ENCODE peak calls at places on chromosomes 2 and 18, in eight cellular contexts. S is cardiac muscle cell, H is ascending aorta, B is colonic mucosa, U is tibial artery, M is spleen, W is pancreas, D is psoas muscle. P is an unnamed sample. For H3K4me1, the result is how much of the 10 kb centered on the place peaks cover.

GRCh38 chr2:108395155-108395554 is 17.4 kb downstream of the SULT1C4 start:
- DNase-seq in S (no peak), H (no peak), B (no peak), W (no peak), U (no peak), D (no peak), M (no peak), P (no peak)

GRCh38 chr2:240997141-240997855 is 1.1 kb upstream of the SNED1 start:
- DNase-seq in D (peak), W (peak), B (peak), M (peak), S (no peak), H (no peak), U (peak), P (peak)

GRCh38 chr2:10768063-10768507 is 44.5 kb downstream of the PDIA6 start:
- DNase-seq in M (peak), S (no peak), B (no peak), U (no peak), D (no peak), W (no peak), H (no peak), P (no peak)

GRCh38 chr2:39405364-39405763 is 31.7 kb downstream of the MAP4K3 start:
- DNase-seq in S (no peak), D (no peak), W (no peak), U (no peak), B (no peak), H (no peak), M (no peak), P (no peak)

GRCh38 chr2:128638741-128639477 is 320.2 kb upstream of the HS6ST1 start:
- DNase-seq in H (no peak), U (no peak), S (no peak), W (peak), B (peak), M (peak), D (no peak), P (no peak)

GRCh38 chr2:232929303-232930123 is 59.4 kb downstream of the SNORC start:
- DNase-seq in W (no peak), D (no peak), B (no peak), M (no peak), S (no peak), U (no peak), H (no peak), P (no peak)

GRCh38 chr18:63085611-63086010 is 234.0 kb downstream of the BCL2 start:
- DNase-seq in M (no peak), B (no peak), S (no peak), H (no peak), U (no peak), D (no peak), W (no peak), P (no peak)

GRCh38 chr18:35289293-35290069 is 548 bp downstream of the ZSCAN30 start:
- DNase-seq in U (no peak), S (peak), M (no peak), W (no peak), D (no peak), B (peak), H (no peak), P (no peak)

GRCh38 chr18:76364282-76365259 is 130.5 kb downstream of the ZNF516 start:
- DNase-seq in B (no peak), S (no peak), M (no peak), D (no peak), H (no peak), W (no peak), U (no peak), P (no peak)

GRCh38 chr2:47869859-47870258 is 36.4 kb downstream of the FBXO11 start:
- DNase-seq in M (no peak), U (no peak), D (no peak), S (no peak), B (no peak), W (no peak), H (no peak), P (no peak)

GRCh38 chr2:164934790-164935466 is 20.4 kb downstream of the SLC38A11 start:
- DNase-seq in W (no peak), M (no peak), D (no peak), B (no peak), S (no peak), U (no peak), H (no peak), P (no peak)

GRCh38 chr2:241443486-241444223 is 64.7 kb downstream of the STK25 start:
- DNase-seq in B (peak), U (no peak), H (no peak), M (peak), S (no peak), W (peak), D (no peak), P (no peak)

GRCh38 chr2:141125432-141125831 is 1005.4 kb downstream of the LRP1B start:
- DNase-seq in S (no peak), D (no peak), H (no peak), U (no peak), B (no peak), M (no peak), W (no peak), P (no peak)

GRCh38 chr2:10441966-10442365 is 6.2 kb downstream of the ODC1 start:
- DNase-seq in U (no peak), M (no peak), S (no peak), B (no peak), D (no peak), H (no peak), W (no peak), P (no peak)

GRCh38 chr2:72770879-72771461 is 54.9 kb downstream of the EXOC6B start:
- DNase-seq in W (peak), M (no peak), B (peak), S (peak), H (no peak), U (peak), D (no peak), P (peak)

GRCh38 chr2:17752281-17752680 is 1.3 kb downstream of the SMC6 start:
- DNase-seq in S (no peak), U (no peak), D (no peak), M (no peak), B (no peak), W (no peak), H (no peak), P (no peak)

GRCh38 chr2:238649936-238650518 is 197.9 kb upstream of the TWIST2 start:
- DNase-seq in M (no peak), W (no peak), B (no peak), U (no peak), S (no peak), H (no peak), D (no peak), P (no peak)

GRCh38 chr18:74155276-74155675 is 7.0 kb downstream of the TIMM21 start:
- DNase-seq in M (no peak), B (no peak), D (no peak), W (no peak), U (no peak), H (no peak), S (no peak), P (no peak)

GRCh38 chr2:136858656-136859055 is 93.3 kb downstream of the THSD7B start:
- DNase-seq in W (no peak), U (no peak), M (no peak), S (no peak), D (no peak), B (no peak), H (no peak), P (no peak)

GRCh38 chr2:206535587-206535986 is 92.3 kb downstream of the ADAM23 start:
- DNase-seq in S (no peak), W (no peak), H (no peak), M (no peak), U (no peak), B (no peak), D (no peak), P (no peak)

GRCh38 chr2:144771348-144771747 is 251.4 kb upstream of the ZEB2 start:
- DNase-seq in M (no peak), H (no peak), W (no peak), U (no peak), D (no peak), S (no peak), B (no peak), P (no peak)

GRCh38 chr2:217327981-217328760 is 468.3 kb upstream of the TNP1 start:
- DNase-seq in U (no peak), H (no peak), S (no peak), B (no peak), M (no peak), D (no peak), W (no peak), P (no peak)

GRCh38 chr2:217326238-217327022 is 466.6 kb upstream of the TNP1 start:
- DNase-seq in B (no peak), S (no peak), D (no peak), H (no peak), W (no peak), U (no peak), M (no peak), P (no peak)

GRCh38 chr2:217325810-217326209 is 465.9 kb upstream of the TNP1 start:
- DNase-seq in S (peak), B (no peak), W (no peak), M (no peak), H (no peak), U (no peak), D (no peak), P (no peak)

GRCh38 chr2:217329023-217329431 is 469.2 kb upstream of the TNP1 start:
- DNase-seq in U (no peak), W (no peak), D (no peak), B (no peak), M (no peak), S (no peak), H (no peak), P (peak)

GRCh38 chr2:217325251-217325650 is 465.4 kb upstream of the TNP1 start:
- DNase-seq in S (no peak), M (no peak), B (no peak), H (no peak), U (no peak), W (no peak), D (no peak), P (no peak)
- H3K4me1 ChIP-seq in S (under half), M (under half), B (under half), H (under half), U (under half), W (under half), D (under half), P (under half)

GRCh38 chr2:15684161-15685042 is 92.7 kb downstream of the DDX1 start:
- DNase-seq in U (no peak), B (no peak), S (no peak), H (no peak), M (no peak), W (no peak), D (no peak), P (no peak)
- TF ChIP-seq CTCF in U (no peak), B (no peak), S (no peak), H (no peak), M (no peak), W (no peak), D (no peak), P (no peak)

GRCh38 chr2:220341014-220341413 is 713.6 kb downstream of the SLC4A3 start:
- DNase-seq in W (no peak), U (no peak), B (no peak), H (no peak), M (no peak), S (no peak), D (no peak), P (no peak)

GRCh38 chr2:220347661-220348060 is 720.2 kb downstream of the SLC4A3 start:
- DNase-seq in B (no peak), W (no peak), U (no peak), H (no peak), M (no peak), D (no peak), S (no peak), P (no peak)

DNA sequence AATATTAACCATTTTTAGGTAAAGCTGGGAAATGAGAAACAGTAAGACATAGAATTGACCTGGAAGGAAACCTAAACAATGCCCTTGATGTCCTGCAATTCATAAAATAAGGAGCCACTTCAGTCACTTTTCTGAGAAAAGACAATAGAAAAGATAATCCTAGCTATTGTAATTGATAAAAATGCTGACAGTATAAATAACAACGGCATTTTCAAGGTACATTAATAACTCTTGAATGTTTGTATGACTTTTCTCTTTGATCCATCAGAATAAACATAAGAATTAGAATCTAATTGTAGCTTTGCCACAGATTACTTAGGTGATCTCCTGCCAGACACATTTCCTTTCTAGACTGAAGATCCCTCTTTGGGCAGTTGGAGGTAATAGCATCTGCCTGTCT is 719.5 kb downstream of the SLC4A3 start:
- DNase-seq in M (no peak), S (no peak), B (no peak), D (no peak), U (no peak), H (no peak), W (no peak), P (no peak)
- H3K4me1 ChIP-seq in M (under half), S (under half), B (under half), D (under half), U (under half), H (under half), W (under half), P (under half)

GRCh38 chr2:235300368-235301201 is 193.3 kb upstream of the AGAP1 start:
- DNase-seq in U (no peak), W (no peak), M (no peak), S (no peak), D (no peak), H (no peak), B (no peak), P (no peak)

GRCh38 chr2:235305678-235306077 is 188.2 kb upstream of the AGAP1 start:
- DNase-seq in B (no peak), D (no peak), W (no peak), U (no peak), S (no peak), H (no peak), M (no peak), P (no peak)

GRCh38 chr2:235302263-235302662 is 191.6 kb upstream of the AGAP1 start:
- DNase-seq in D (no peak), U (no peak), M (no peak), S (no peak), H (no peak), W (no peak), B (no peak), P (no peak)

GRCh38 chr2:235301202-235302076 is 192.4 kb upstream of the AGAP1 start:
- DNase-seq in W (no peak), D (no peak), S (no peak), M (no peak), U (no peak), H (no peak), B (no peak), P (no peak)

GRCh38 chr2:235303499-235304291 is 190.1 kb upstream of the AGAP1 start:
- DNase-seq in B (no peak), H (no peak), D (no peak), S (no peak), U (no peak), M (no peak), W (no peak), P (no peak)
- TF ChIP-seq CTCF in B (no peak), H (no peak), D (no peak), S (no peak), U (no peak), M (no peak), W (no peak), P (no peak)

GRCh38 chr2:65240657-65241056 is 13.0 kb downstream of the ACTR2 start:
- DNase-seq in B (no peak), H (no peak), W (no peak), U (no peak), M (no peak), S (no peak), D (no peak), P (no peak)
- H3K4me1 ChIP-seq in B (under half), H (under half), W (under half), U (under half), M (half or more), S (under half), D (under half), P (under half)

GRCh38 chr2:176270100-176270750 is 983 bp downstream of the MTX2 start:
- DNase-seq in B (peak), H (no peak), M (no peak), U (no peak), S (no peak), D (no peak), W (no peak), P (no peak)

GRCh38 chr2:176268976-176269318 is 295 bp upstream of the MTX2 start:
- DNase-seq in S (no peak), W (no peak), U (no peak), H (no peak), B (no peak), D (no peak), M (no peak), P (no peak)

GRCh38 chr2:176272870-176273269 is 3.6 kb downstream of the MTX2 start:
- DNase-seq in U (no peak), D (no peak), S (no peak), M (no peak), W (no peak), B (no peak), H (no peak), P (no peak)

DNA sequence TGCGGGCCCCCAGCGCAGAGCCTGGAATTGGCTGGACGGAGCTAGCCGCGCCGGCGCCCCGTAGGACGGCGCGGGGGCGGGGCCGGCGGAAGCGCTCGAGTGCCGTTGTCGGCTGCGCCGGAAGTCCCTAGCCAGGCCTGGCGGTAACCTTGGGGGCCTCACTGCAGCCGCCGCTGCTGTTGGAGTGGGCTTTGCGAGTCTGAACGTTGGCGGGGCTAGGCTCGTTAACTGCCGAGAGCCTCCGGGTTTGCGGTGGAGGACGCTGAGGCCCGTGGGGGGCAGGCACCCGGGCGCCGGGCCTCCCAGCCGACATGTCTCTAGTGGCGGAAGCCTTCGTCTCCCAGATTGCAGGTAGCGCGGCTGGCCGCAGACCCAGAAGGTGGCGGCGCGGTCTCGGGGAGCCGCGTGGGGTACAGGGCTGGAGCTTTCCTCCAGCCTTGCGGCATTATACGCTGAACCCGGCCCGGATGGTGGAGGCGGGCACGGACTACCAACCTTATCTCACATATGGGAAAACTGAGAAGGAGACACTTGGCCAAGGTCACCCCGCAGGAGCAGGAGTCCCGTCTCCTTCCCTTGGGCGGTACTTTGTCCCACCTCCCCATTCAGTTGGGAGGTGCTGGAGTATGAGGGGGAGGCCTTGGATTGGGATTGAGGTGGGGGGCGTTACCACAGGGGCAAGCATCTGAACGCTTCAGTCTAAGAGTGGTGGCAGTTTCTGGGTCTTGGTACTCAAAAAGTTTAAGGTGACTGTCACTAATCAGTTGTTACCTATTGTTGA is at the start of gene MTX2:
- DNase-seq in H (no peak), W (peak), U (peak), B (peak), D (peak), M (peak), S (peak), P (peak)
- TF ChIP-seq CTCF in H (peak), W (no peak), U (no peak), B (no peak), D (peak), M (peak), S (peak), P (no peak)